ENCODE peak calls at places on chromosomes 12 and 14, in nine cellular contexts. Q is stimulated activated CD8-positive, alpha-beta memory T cell treated with anti-CD3 and anti-CD28 coated beads, Interleukin-4, amount 100 ng/mL, for 48 hours; A is aorta; T is GM12891; H is astrocyte; F is NAMALWA; K is H54; P is activated gamma-delta T cell treated with Interleukin-2 at 50 U/mL for 16 hours; X is T-helper 2 cell. E is an unnamed sample.

GRCh38 chr12:8840938-8841633 is 18.7 kb downstream of the A2ML1 start:
- DNase-seq in Q (no peak), A (no peak), T (no peak), H (no peak), F (no peak), K (no peak), P (no peak), X (no peak), E (no peak)

GRCh38 chr12:13049816-13050215 is 5.6 kb downstream of the FAM234B start:
- DNase-seq in Q (no peak), A (no peak), T (no peak), H (peak; percentile 12), F (no peak), K (no peak), P (no peak), X (no peak), E (no peak)

GRCh38 chr12:90062799-90063198 is 354.2 kb upstream of the ATP2B1 start:
- DNase-seq in Q (no peak), A (no peak), T (no peak), H (no peak), F (peak; percentile 2), K (no peak), P (no peak), X (no peak), E (no peak)

GRCh38 chr12:117499759-117500485 is 138.5 kb upstream of the NOS1 start:
- DNase-seq in Q (no peak), A (no peak), T (no peak), H (no peak), F (no peak), K (no peak), P (no peak), X (no peak), E (no peak)

GRCh38 chr12:127150028-127150427 is 1116.9 kb upstream of the TMEM132C start:
- DNase-seq in Q (no peak), A (no peak), T (no peak), H (no peak), F (no peak), K (no peak), P (no peak), X (no peak), E (no peak)

GRCh38 chr12:1281683-1282366 is 290.8 kb downstream of the ERC1 start:
- DNase-seq in Q (no peak), A (no peak), T (no peak), H (peak; percentile 76), F (no peak), K (no peak), P (no peak), X (no peak), E (no peak)

GRCh38 chr12:69991683-69992297 is 166.8 kb downstream of the MYRFL start:
- DNase-seq in Q (no peak), A (no peak), T (no peak), H (no peak), F (no peak), K (no peak), P (no peak), X (no peak), E (no peak)

GRCh38 chr14:105152794-105153241 is 15.8 kb downstream of the JAG2 start:
- DNase-seq in Q (no peak), A (peak; percentile 65), T (no peak), H (no peak), F (no peak), K (no peak), P (no peak), X (no peak), E (no peak)

GRCh38 chr14:22531451-22532344 is 57.3 kb downstream of the DAD1 start:
- DNase-seq in Q (no peak), A (no peak), T (peak; percentile 24), H (no peak), F (no peak), K (no peak), P (no peak), X (no peak), E (no peak)

GRCh38 chr14:75259510-75259855 is 19.1 kb upstream of the FOS start:
- DNase-seq in Q (no peak), A (no peak), T (no peak), H (peak; percentile 62), F (no peak), K (no peak), P (no peak), X (no peak), E (no peak)

GRCh38 chr12:67720383-67720856 is 71.9 kb downstream of the DYRK2 start:
- DNase-seq in Q (no peak), A (no peak), T (no peak), H (peak; percentile 80), F (no peak), K (no peak), P (no peak), X (no peak), E (no peak)

GRCh38 chr12:93514853-93515252 is 47.5 kb downstream of the MRPL42 start:
- DNase-seq in Q (no peak), A (no peak), T (no peak), H (peak; percentile 77), F (no peak), K (peak; percentile 24), P (no peak), X (no peak), E (no peak)

E was measured in NCI-H1092.